ENCODE peak calls at places on chromosomes 3 and 15, in ten cellular contexts. A is IMR-90, X is left lung, H is endothelial cell, B is heart right ventricle, Y is breast epithelium, W is uterus, N is cardiac fibroblast, K is NB4, E is body of pancreas. O is an unnamed sample.

GRCh38 chr15:39145854-39146253 is 435.0 kb upstream of the THBS1 start:
- DNase-seq in A (peak), X (no peak), H (no peak), B (no peak), Y (no peak), W (no peak), N (peak), K (no peak), E (no peak), O (no peak)

GRCh38 chr15:73078722-73079121 is 26.5 kb downstream of the NEO1 start:
- DNase-seq in A (peak), X (no peak), H (no peak), B (no peak), Y (no peak), W (no peak), N (peak), K (peak), E (peak), O (no peak)

GRCh38 chr15:66943456-66944095 is 121.8 kb upstream of the SMAD3 start:
- DNase-seq in A (no peak), X (no peak), H (no peak), B (no peak), Y (no peak), W (no peak), N (no peak), K (no peak), E (no peak), O (no peak)

GRCh38 chr15:101451192-101451799 is 38.2 kb downstream of the PCSK6 start:
- DNase-seq in A (no peak), X (no peak), H (no peak), B (peak), Y (peak), W (peak), N (peak), K (peak), E (no peak), O (no peak)

GRCh38 chr3:195033531-195034091 is 237.3 kb downstream of the XXYLT1 start:
- DNase-seq in A (no peak), X (peak), H (no peak), B (no peak), Y (peak), W (no peak), N (no peak), K (no peak), E (peak), O (no peak)

GRCh38 chr3:13705051-13705450 is 156.1 kb downstream of the FBLN2 start:
- DNase-seq in A (no peak), X (peak), H (no peak), B (no peak), Y (no peak), W (peak), N (no peak), K (no peak), E (no peak), O (peak)

GRCh38 chr3:143427626-143428025 is 308.1 kb downstream of the CHST2 start:
- DNase-seq in A (no peak), X (no peak), H (no peak), B (no peak), Y (no peak), W (no peak), N (no peak), K (peak), E (no peak), O (no peak)

GRCh38 chr15:67825880-67826716 is 789 bp downstream of the SKOR1 start:
- DNase-seq in A (no peak), X (no peak), H (no peak), B (no peak), Y (peak), W (no peak), N (no peak), K (no peak), E (no peak), O (no peak)

GRCh38 chr3:127052121-127052561 is 69.2 kb downstream of the PLXNA1 start:
- DNase-seq in A (no peak), X (peak), H (no peak), B (peak), Y (no peak), W (no peak), N (peak), K (no peak), E (peak), O (no peak)

GRCh38 chr3:57227930-57228733 is 603 bp downstream of the APPL1 start:
- DNase-seq in A (peak), X (peak), H (peak), B (peak), Y (peak), W (peak), N (peak), K (peak), E (peak), O (no peak)

GRCh38 chr15:42591238-42591936 is 16.0 kb downstream of the STARD9 start:
- DNase-seq in A (peak), X (no peak), H (no peak), B (no peak), Y (no peak), W (no peak), N (peak), K (peak), E (no peak), O (no peak)

GRCh38 chr3:169505577-169506155 is 157.8 kb downstream of the MECOM start:
- DNase-seq in A (no peak), X (no peak), H (no peak), B (no peak), Y (no peak), W (no peak), N (no peak), K (peak), E (no peak), O (no peak)

GRCh38 chr3:195185574-195185973 is 85.4 kb downstream of the XXYLT1 start:
- DNase-seq in A (no peak), X (peak), H (no peak), B (no peak), Y (no peak), W (peak), N (no peak), K (no peak), E (no peak), O (no peak)

GRCh38 chr15:87312221-87312620 is 944.3 kb downstream of the NTRK3 start:
- DNase-seq in A (no peak), X (no peak), H (no peak), B (no peak), Y (no peak), W (no peak), N (no peak), K (no peak), E (no peak), O (no peak)

GRCh38 chr15:36161108-36161507 is 418.3 kb upstream of the CDIN1 start:
- DNase-seq in A (no peak), X (no peak), H (no peak), B (no peak), Y (no peak), W (no peak), N (no peak), K (no peak), E (no peak), O (no peak)

GRCh38 chr3:167887096-167887495 is 151.6 kb downstream of the SERPINI1 start:
- DNase-seq in A (peak), X (no peak), H (no peak), B (no peak), Y (no peak), W (no peak), N (no peak), K (no peak), E (no peak), O (no peak)

GRCh38 chr3:84961492-84962255 is 2.9 kb downstream of the CADM2 start:
- DNase-seq in A (no peak), X (no peak), H (peak), B (no peak), Y (no peak), W (no peak), N (no peak), K (no peak), E (no peak), O (no peak)

GRCh38 chr3:187291001-187291511 is 481 bp downstream of the MASP1 start:
- DNase-seq in A (peak), X (no peak), H (no peak), B (no peak), Y (no peak), W (peak), N (peak), K (no peak), E (peak), O (no peak)

GRCh38 chr3:32655167-32655566 is 29.8 kb upstream of the CNOT10 start:
- DNase-seq in A (no peak), X (no peak), H (no peak), B (no peak), Y (no peak), W (no peak), N (no peak), K (no peak), E (no peak), O (no peak)

GRCh38 chr3:42061711-42062408 is 29.3 kb upstream of the TRAK1 start:
- DNase-seq in A (peak), X (peak), H (no peak), B (peak), Y (no peak), W (peak), N (peak), K (no peak), E (peak), O (peak)

GRCh38 chr3:4021162-4021561 is 221.9 kb downstream of the LRRN1 start:
- DNase-seq in A (no peak), X (no peak), H (no peak), B (no peak), Y (no peak), W (no peak), N (no peak), K (peak), E (no peak), O (no peak)

GRCh38 chr15:59349715-59350420 is 22.8 kb downstream of the MYO1E start:
- DNase-seq in A (peak), X (peak), H (no peak), B (no peak), Y (no peak), W (peak), N (peak), K (peak), E (no peak), O (no peak)

GRCh38 chr15:42069025-42069424 is 25.3 kb downstream of the PLA2G4D start:
- DNase-seq in A (no peak), X (no peak), H (no peak), B (no peak), Y (no peak), W (no peak), N (no peak), K (peak), E (no peak), O (no peak)

GRCh38 chr15:90376789-90377188 is 11.3 kb upstream of the IQGAP1 start:
- DNase-seq in A (no peak), X (no peak), H (no peak), B (no peak), Y (no peak), W (no peak), N (no peak), K (peak), E (no peak), O (no peak)

GRCh38 chr15:30885814-30886213 is 17.9 kb upstream of the FAN1 start:
- DNase-seq in A (peak), X (no peak), H (peak), B (no peak), Y (no peak), W (no peak), N (peak), K (peak), E (no peak), O (no peak)

GRCh38 chr3:43279082-43279481 is 7.3 kb upstream of the SNRK start:
- DNase-seq in A (no peak), X (no peak), H (no peak), B (no peak), Y (no peak), W (no peak), N (no peak), K (no peak), E (no peak), O (no peak)

GRCh38 chr15:68431792-68432401 is at the start of gene ITGA11:
- DNase-seq in A (peak), X (peak), H (peak), B (peak), Y (no peak), W (peak), N (peak), K (peak), E (peak), O (peak)

GRCh38 chr3:152113413-152113812 is 155.3 kb upstream of the MBNL1 start:
- DNase-seq in A (peak), X (no peak), H (no peak), B (no peak), Y (no peak), W (no peak), N (peak), K (no peak), E (no peak), O (no peak)

GRCh38 chr3:114572364-114573062 is 278.7 kb downstream of the TIGIT start:
- DNase-seq in A (no peak), X (no peak), H (no peak), B (no peak), Y (no peak), W (no peak), N (no peak), K (no peak), E (no peak), O (no peak)

GRCh38 chr15:25095179-25095578 is 140.4 kb downstream of the SNRPN start:
- DNase-seq in A (no peak), X (no peak), H (no peak), B (no peak), Y (no peak), W (no peak), N (no peak), K (no peak), E (no peak), O (no peak)

GRCh38 chr3:127488740-127489139 is 101.8 kb downstream of the TPRA1 start:
- DNase-seq in A (no peak), X (peak), H (no peak), B (no peak), Y (no peak), W (no peak), N (no peak), K (no peak), E (no peak), O (peak)

GRCh38 chr3:69212411-69213160 is 90.2 kb upstream of the LMOD3 start:
- DNase-seq in A (peak), X (no peak), H (no peak), B (no peak), Y (no peak), W (no peak), N (peak), K (peak), E (no peak), O (no peak)

GRCh38 chr3:137768361-137769320 is 4.5 kb downstream of the SOX14 start:
- DNase-seq in A (no peak), X (no peak), H (peak), B (no peak), Y (no peak), W (no peak), N (no peak), K (no peak), E (no peak), O (no peak)

GRCh38 chr15:45089712-45090373 is 24.1 kb downstream of the DUOX2 start:
- DNase-seq in A (no peak), X (no peak), H (no peak), B (no peak), Y (no peak), W (no peak), N (no peak), K (no peak), E (no peak), O (no peak)

GRCh38 chr3:123046262-123046873 is 18.8 kb upstream of the SEMA5B start:
- DNase-seq in A (no peak), X (no peak), H (no peak), B (no peak), Y (no peak), W (no peak), N (no peak), K (no peak), E (no peak), O (no peak)

GRCh38 chr3:181292984-181293383 is 303.4 kb upstream of the DNAJC19 start:
- DNase-seq in A (peak), X (no peak), H (no peak), B (no peak), Y (no peak), W (no peak), N (no peak), K (no peak), E (no peak), O (no peak)

GRCh38 chr15:62109457-62109856 is 42.7 kb downstream of the C2CD4A start:
- DNase-seq in A (no peak), X (no peak), H (no peak), B (no peak), Y (no peak), W (no peak), N (no peak), K (no peak), E (no peak), O (no peak)

GRCh38 chr15:58066042-58066867 is 744 bp upstream of the ALDH1A2 start:
- DNase-seq in A (peak), X (peak), H (peak), B (peak), Y (peak), W (peak), N (peak), K (peak), E (peak), O (peak)

GRCh38 chr15:65841121-65841930 is 28.0 kb upstream of the RAB11A start:
- DNase-seq in A (peak), X (peak), H (no peak), B (no peak), Y (no peak), W (no peak), N (peak), K (peak), E (no peak), O (peak)

DNA sequence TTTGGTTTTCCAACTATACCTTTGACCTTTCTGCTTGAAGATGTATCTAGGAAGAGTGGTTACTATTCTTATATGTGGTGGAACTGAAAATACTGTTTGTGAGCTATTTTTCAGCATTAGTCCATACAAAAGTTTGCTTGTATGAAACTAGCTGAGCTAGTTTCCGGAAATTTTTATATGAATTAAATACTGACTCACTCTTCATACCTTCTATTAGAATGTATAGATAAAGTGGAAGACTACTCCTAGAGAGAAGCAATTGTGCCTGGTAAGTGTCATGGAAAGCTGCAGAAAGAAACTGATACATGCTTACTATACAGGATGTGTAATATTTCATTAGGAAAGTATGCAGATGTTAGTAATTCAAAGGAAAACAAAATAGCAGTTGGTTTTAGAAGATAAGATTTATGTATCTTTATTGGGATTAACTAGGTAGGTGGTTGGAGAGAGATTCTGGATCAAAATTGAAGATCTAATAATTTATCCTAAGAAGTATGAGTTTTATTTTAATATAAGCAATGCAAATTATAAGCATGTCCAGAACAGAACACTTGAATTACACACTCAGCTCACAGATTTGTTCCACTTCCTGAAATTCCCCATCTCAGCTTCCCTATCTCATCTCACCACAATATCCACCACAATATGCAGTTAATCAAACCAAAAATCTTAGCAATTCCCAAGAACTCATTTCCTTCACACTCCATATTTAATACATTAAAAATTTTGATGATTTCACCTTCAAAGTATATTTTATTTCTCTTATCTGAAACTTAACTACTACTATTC is 82.8 kb downstream of the BCHE start:
- DNase-seq in A (no peak), X (no peak), H (no peak), B (no peak), Y (no peak), W (no peak), N (no peak), K (no peak), E (no peak), O (no peak)
- TF ChIP-seq CTCF in A (no peak), X (no peak), H (no peak), B (no peak), Y (no peak), W (no peak), N (no peak), K (no peak), E (no peak), O (no peak)

GRCh38 chr3:48507256-48508061 is 3.5 kb upstream of the SHISA5 start:
- DNase-seq in A (peak), X (peak), H (peak), B (peak), Y (peak), W (peak), N (peak), K (peak), E (peak), O (no peak)
- TF ChIP-seq CTCF in A (peak), X (peak), H (no peak), B (peak), Y (peak), W (peak), N (peak), K (peak), E (peak), O (peak)

GRCh38 chr3:49357466-49358216 is 512 bp downstream of the GPX1 start:
- DNase-seq in A (peak), X (peak), H (peak), B (peak), Y (peak), W (peak), N (peak), K (peak), E (peak), O (peak)

GRCh38 chr3:49359623-49360022 is 1.5 kb upstream of the GPX1 start:
- DNase-seq in A (peak), X (no peak), H (no peak), B (no peak), Y (no peak), W (no peak), N (no peak), K (peak), E (no peak), O (no peak)

GRCh38 chr3:49362579-49362978 is 4.4 kb upstream of the GPX1 start:
- DNase-seq in A (peak), X (no peak), H (no peak), B (no peak), Y (no peak), W (no peak), N (no peak), K (no peak), E (no peak), O (no peak)

GRCh38 chr3:49358884-49359225 is 702 bp upstream of the GPX1 start:
- DNase-seq in A (no peak), X (no peak), H (peak), B (no peak), Y (no peak), W (no peak), N (peak), K (no peak), E (no peak), O (no peak)

DNA sequence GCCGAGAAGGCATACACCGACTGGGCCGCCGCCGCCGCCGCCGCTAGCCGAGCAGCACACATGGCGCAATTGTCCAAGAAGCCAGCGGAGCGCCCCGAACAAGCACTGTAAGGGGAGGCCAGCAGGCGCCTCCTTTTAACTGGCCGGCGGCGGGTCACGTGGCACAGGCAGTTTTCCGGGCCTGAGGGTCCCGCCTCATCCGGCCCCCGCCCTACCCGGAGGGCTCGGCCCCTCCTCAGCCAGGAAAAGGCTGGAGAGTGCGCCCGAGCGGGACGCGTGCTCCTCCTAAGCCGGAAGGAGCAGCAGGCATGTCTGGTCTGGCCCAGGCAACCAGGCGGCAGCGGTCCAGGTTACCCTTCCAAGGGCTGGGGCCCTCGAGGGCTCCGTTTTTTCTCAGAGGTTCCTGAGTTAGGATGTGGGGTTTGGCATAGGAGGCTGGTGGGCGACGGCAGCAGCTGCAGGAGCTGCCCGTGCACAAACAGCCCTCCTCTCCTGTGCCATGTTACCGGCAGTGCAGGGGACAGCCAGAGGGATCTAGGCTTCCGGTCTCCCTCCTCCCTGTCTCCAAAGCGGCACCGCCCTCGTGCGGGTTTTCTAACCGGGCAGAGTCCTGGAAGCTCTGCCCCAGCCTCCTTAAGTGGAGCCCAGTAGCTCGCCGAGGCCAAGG is at the start of gene GPX1:
- DNase-seq in A (peak), X (peak), H (peak), B (peak), Y (peak), W (peak), N (peak), K (peak), E (peak), O (peak)
- TF ChIP-seq CTCF in A (no peak), X (no peak), H (no peak), B (no peak), Y (no peak), W (no peak), N (no peak), K (no peak), E (no peak), O (no peak)

DNA sequence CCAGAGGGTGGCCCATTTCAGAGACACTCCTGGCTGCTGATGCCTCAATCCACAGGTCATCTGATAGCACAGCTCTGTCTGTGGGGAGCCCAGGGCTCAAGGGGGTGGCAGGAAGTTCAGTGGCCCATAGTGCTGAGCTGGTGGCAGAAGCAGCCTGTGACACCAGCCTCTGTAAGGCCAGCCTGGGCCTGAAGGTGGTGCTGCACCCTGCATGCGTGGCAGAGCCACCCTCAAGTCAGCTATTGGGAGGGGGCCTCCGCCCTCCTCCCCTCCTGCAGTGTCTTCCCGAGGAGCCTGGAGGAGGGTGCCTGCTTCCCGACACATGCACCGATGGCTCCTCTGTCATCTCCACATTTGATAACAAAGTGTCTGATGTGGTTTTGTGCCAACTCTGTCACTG is 3.0 kb downstream of the PLA1A start:
- DNase-seq in A (no peak), X (no peak), H (peak), B (peak), Y (no peak), W (no peak), N (no peak), K (peak), E (no peak), O (no peak)
- TF ChIP-seq CTCF in A (peak), X (peak), H (peak), B (peak), Y (no peak), W (no peak), N (peak), K (peak), E (no peak), O (no peak)

GRCh38 chr15:80695911-80696651 is 971 bp downstream of the ABHD17C start:
- DNase-seq in A (no peak), X (no peak), H (no peak), B (peak), Y (no peak), W (peak), N (peak), K (no peak), E (peak), O (no peak)
- TF ChIP-seq CTCF in A (peak), X (peak), H (no peak), B (no peak), Y (peak), W (no peak), N (peak), K (no peak), E (no peak), O (peak)